ENCODE peak calls at places on chromosomes 13 and 19, in five cellular contexts. One of them, this sample, is unnamed.

GRCh38 chr13:104779311-104779710 is 1713.1 kb upstream of the SLC10A2 start:
- DNase-seq in NCI-H1105 treated with DMSO at 0.1 percent for 48 hours: peak
- DNase-seq in stimulated activated CD4-positive, alpha-beta T cell treated with anti-CD3 and anti-CD28 coated beads, Interleukin-12 subunit alpha, Interleukin-12 subunit beta, amount 100 ng/mL, for 48 hours: no peak
- DNase-seq in NCI-H1092: no peak
- DNase-seq in hippocampal formation: no peak
- DNase-seq in this sample: no peak

GRCh38 chr19:39514840-39515550 is at the start of gene SELENOV:
- DNase-seq in NCI-H1105 treated with DMSO at 0.1 percent for 48 hours: no peak
- DNase-seq in stimulated activated CD4-positive, alpha-beta T cell treated with anti-CD3 and anti-CD28 coated beads, Interleukin-12 subunit alpha, Interleukin-12 subunit beta, amount 100 ng/mL, for 48 hours: no peak
- DNase-seq in NCI-H1092: peak
- DNase-seq in hippocampal formation: no peak
- DNase-seq in this sample: peak

GRCh38 chr19:3785464-3785937 is 680 bp downstream of the MATK start:
- DNase-seq in NCI-H1105 treated with DMSO at 0.1 percent for 48 hours: no peak
- DNase-seq in stimulated activated CD4-positive, alpha-beta T cell treated with anti-CD3 and anti-CD28 coated beads, Interleukin-12 subunit alpha, Interleukin-12 subunit beta, amount 100 ng/mL, for 48 hours: no peak
- DNase-seq in NCI-H1092: no peak
- DNase-seq in hippocampal formation: no peak
- DNase-seq in this sample: no peak

GRCh38 chr13:95535243-95535642 is 17.3 kb upstream of the CLDN10 start:
- DNase-seq in NCI-H1105 treated with DMSO at 0.1 percent for 48 hours: no peak
- DNase-seq in stimulated activated CD4-positive, alpha-beta T cell treated with anti-CD3 and anti-CD28 coated beads, Interleukin-12 subunit alpha, Interleukin-12 subunit beta, amount 100 ng/mL, for 48 hours: no peak
- DNase-seq in NCI-H1092: no peak
- DNase-seq in hippocampal formation: no peak
- DNase-seq in this sample: no peak

GRCh38 chr13:30429721-30430694 is 7.7 kb downstream of the UBE2L5 start:
- DNase-seq in NCI-H1105 treated with DMSO at 0.1 percent for 48 hours: no peak
- DNase-seq in stimulated activated CD4-positive, alpha-beta T cell treated with anti-CD3 and anti-CD28 coated beads, Interleukin-12 subunit alpha, Interleukin-12 subunit beta, amount 100 ng/mL, for 48 hours: peak
- DNase-seq in NCI-H1092: no peak
- DNase-seq in hippocampal formation: no peak
- DNase-seq in this sample: no peak

GRCh38 chr13:98942997-98943396 is 34.9 kb downstream of the DOCK9 start:
- DNase-seq in NCI-H1105 treated with DMSO at 0.1 percent for 48 hours: no peak
- DNase-seq in stimulated activated CD4-positive, alpha-beta T cell treated with anti-CD3 and anti-CD28 coated beads, Interleukin-12 subunit alpha, Interleukin-12 subunit beta, amount 100 ng/mL, for 48 hours: no peak
- DNase-seq in NCI-H1092: no peak
- DNase-seq in hippocampal formation: no peak
- DNase-seq in this sample: no peak

GRCh38 chr13:40974460-40975407 is 44.4 kb downstream of the ELF1 start:
- DNase-seq in NCI-H1105 treated with DMSO at 0.1 percent for 48 hours: no peak
- DNase-seq in stimulated activated CD4-positive, alpha-beta T cell treated with anti-CD3 and anti-CD28 coated beads, Interleukin-12 subunit alpha, Interleukin-12 subunit beta, amount 100 ng/mL, for 48 hours: no peak
- DNase-seq in NCI-H1092: no peak
- DNase-seq in hippocampal formation: no peak
- DNase-seq in this sample: no peak

GRCh38 chr13:29803221-29803620 is 47.2 kb downstream of the UBL3 start:
- DNase-seq in NCI-H1105 treated with DMSO at 0.1 percent for 48 hours: no peak
- DNase-seq in stimulated activated CD4-positive, alpha-beta T cell treated with anti-CD3 and anti-CD28 coated beads, Interleukin-12 subunit alpha, Interleukin-12 subunit beta, amount 100 ng/mL, for 48 hours: no peak
- DNase-seq in NCI-H1092: no peak
- DNase-seq in hippocampal formation: no peak
- DNase-seq in this sample: no peak